ENCODE peak calls at places on chromosomes 6 and 20, in five cellular contexts. One of them, this sample, is unnamed. For H3K4me1, the result is how much of the 10 kb centered on the place peaks cover.

GRCh38 chr20:56988446-56988845 is 278.0 kb downstream of the BMP7 start:
- DNase-seq in hepatocyte: no peak
- DNase-seq in mammary epithelial cell: no peak
- DNase-seq in H9: no peak
- DNase-seq in IMR-90: no peak
- DNase-seq in this sample: no peak

GRCh38 chr20:58575776-58576589 is 60.8 kb upstream of the APCDD1L start:
- DNase-seq in mammary epithelial cell: no peak
- DNase-seq in IMR-90: no peak
- DNase-seq in hepatocyte: no peak
- DNase-seq in H9: no peak
- DNase-seq in this sample: no peak

GRCh38 chr6:82365011-82365751 is 1.6 kb downstream of the TPBG start:
- DNase-seq in H9: peak
- DNase-seq in IMR-90: peak
- DNase-seq in hepatocyte: peak
- DNase-seq in mammary epithelial cell: peak
- DNase-seq in this sample: peak

GRCh38 chr20:60718743-60719142 is 533.3 kb upstream of the CDH4 start:
- DNase-seq in H9: peak
- DNase-seq in IMR-90: no peak
- DNase-seq in mammary epithelial cell: no peak
- DNase-seq in hepatocyte: no peak
- DNase-seq in this sample: no peak

GRCh38 chr6:34839696-34840352 is 47.9 kb downstream of the BLTP3A start:
- DNase-seq in H9: no peak
- DNase-seq in IMR-90: peak
- DNase-seq in mammary epithelial cell: no peak
- DNase-seq in hepatocyte: no peak
- DNase-seq in this sample: no peak

GRCh38 chr6:11078266-11078665 is 15.4 kb upstream of the SMIM13 start:
- DNase-seq in H9: no peak
- DNase-seq in hepatocyte: no peak
- DNase-seq in IMR-90: no peak
- DNase-seq in mammary epithelial cell: no peak
- DNase-seq in this sample: no peak

GRCh38 chr20:10231290-10231689 is 12.7 kb downstream of the SNAP25 start:
- DNase-seq in H9: no peak
- DNase-seq in IMR-90: no peak
- DNase-seq in mammary epithelial cell: no peak
- DNase-seq in hepatocyte: no peak
- DNase-seq in this sample: no peak

GRCh38 chr20:60268502-60268901 is 310.3 kb downstream of the CDH26 start:
- DNase-seq in IMR-90: no peak
- DNase-seq in hepatocyte: no peak
- DNase-seq in H9: no peak
- DNase-seq in mammary epithelial cell: no peak
- DNase-seq in this sample: peak

GRCh38 chr6:49539102-49539501 is 11.4 kb upstream of the C6orf141 start:
- DNase-seq in hepatocyte: no peak
- DNase-seq in IMR-90: no peak
- DNase-seq in H9: no peak
- DNase-seq in mammary epithelial cell: no peak
- DNase-seq in this sample: no peak

GRCh38 chr20:957544-957943 is 41.4 kb upstream of the ANGPT4 start:
- DNase-seq in mammary epithelial cell: no peak
- DNase-seq in hepatocyte: no peak
- DNase-seq in H9: no peak
- DNase-seq in IMR-90: peak
- DNase-seq in this sample: no peak

GRCh38 chr6:141258516-141258915 is 874.2 kb upstream of the GJE1 start:
- DNase-seq in IMR-90: no peak
- DNase-seq in mammary epithelial cell: no peak
- DNase-seq in hepatocyte: no peak
- DNase-seq in H9: no peak
- DNase-seq in this sample: no peak

GRCh38 chr6:141260627-141261015 is 872.1 kb upstream of the GJE1 start:
- DNase-seq in IMR-90: no peak
- DNase-seq in hepatocyte: peak
- DNase-seq in H9: no peak
- DNase-seq in mammary epithelial cell: no peak
- DNase-seq in this sample: no peak

GRCh38 chr6:141259832-141260231 is 872.9 kb upstream of the GJE1 start:
- DNase-seq in H9: no peak
- DNase-seq in mammary epithelial cell: no peak
- DNase-seq in IMR-90: no peak
- DNase-seq in hepatocyte: no peak
- DNase-seq in this sample: no peak

GRCh38 chr6:141261672-141262060 is 871.1 kb upstream of the GJE1 start:
- DNase-seq in IMR-90: no peak
- DNase-seq in H9: no peak
- DNase-seq in mammary epithelial cell: no peak
- DNase-seq in hepatocyte: no peak
- DNase-seq in this sample: no peak

DNA sequence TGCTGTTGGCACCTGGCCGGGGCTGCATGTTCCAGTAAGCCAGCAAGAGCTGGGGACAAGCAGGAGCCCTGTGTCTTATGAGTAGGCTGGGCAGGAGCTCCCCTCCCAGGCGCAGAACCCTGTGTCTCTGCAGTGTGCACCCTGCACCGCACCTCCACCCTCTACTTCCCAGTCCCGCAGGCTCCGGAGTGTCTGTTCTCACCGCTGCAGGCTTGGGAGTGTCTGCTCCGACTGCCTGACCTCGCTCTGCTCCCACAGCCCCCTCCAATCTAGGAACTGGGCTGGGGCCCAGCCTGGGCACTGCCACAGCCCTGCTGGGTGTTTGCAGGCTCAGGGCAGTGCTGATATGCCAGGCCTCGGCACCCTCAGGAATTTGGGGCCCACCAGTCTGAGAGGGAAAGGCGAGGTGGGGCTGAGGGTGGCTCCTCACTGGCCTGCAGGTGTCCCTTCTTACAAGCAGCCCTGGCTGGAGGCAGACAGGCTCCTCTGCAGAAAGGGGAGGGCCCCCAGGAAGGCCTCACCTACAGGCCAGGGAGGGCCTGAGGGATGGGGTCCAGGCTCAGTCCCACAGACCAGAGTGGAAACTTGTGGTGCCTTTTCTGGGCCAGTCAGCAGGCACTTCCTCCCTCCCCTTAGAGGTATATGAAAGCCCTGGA is 871.6 kb upstream of the GJE1 start:
- DNase-seq in H9: no peak
- DNase-seq in IMR-90: no peak
- DNase-seq in hepatocyte: peak
- DNase-seq in mammary epithelial cell: no peak
- DNase-seq in this sample: no peak
- H3K4me1 ChIP-seq in H9: under half
- H3K4me1 ChIP-seq in IMR-90: under half
- H3K4me1 ChIP-seq in hepatocyte: under half
- H3K4me1 ChIP-seq in mammary epithelial cell: under half
- H3K4me1 ChIP-seq in this sample: under half

GRCh38 chr20:33559212-33559611 is 69.3 kb downstream of the CBFA2T2 start:
- DNase-seq in H9: no peak
- DNase-seq in hepatocyte: no peak
- DNase-seq in IMR-90: no peak
- DNase-seq in mammary epithelial cell: no peak
- DNase-seq in this sample: no peak

GRCh38 chr20:33558348-33559144 is 68.7 kb downstream of the CBFA2T2 start:
- DNase-seq in hepatocyte: no peak
- DNase-seq in IMR-90: no peak
- DNase-seq in H9: no peak
- DNase-seq in mammary epithelial cell: no peak
- DNase-seq in this sample: no peak

GRCh38 chr20:33563788-33564187 is 73.9 kb downstream of the CBFA2T2 start:
- DNase-seq in IMR-90: no peak
- DNase-seq in hepatocyte: no peak
- DNase-seq in H9: no peak
- DNase-seq in mammary epithelial cell: no peak
- DNase-seq in this sample: no peak

GRCh38 chr20:33559994-33560393 is 70.1 kb downstream of the CBFA2T2 start:
- DNase-seq in hepatocyte: no peak
- DNase-seq in H9: no peak
- DNase-seq in IMR-90: no peak
- DNase-seq in mammary epithelial cell: no peak
- DNase-seq in this sample: no peak

DNA sequence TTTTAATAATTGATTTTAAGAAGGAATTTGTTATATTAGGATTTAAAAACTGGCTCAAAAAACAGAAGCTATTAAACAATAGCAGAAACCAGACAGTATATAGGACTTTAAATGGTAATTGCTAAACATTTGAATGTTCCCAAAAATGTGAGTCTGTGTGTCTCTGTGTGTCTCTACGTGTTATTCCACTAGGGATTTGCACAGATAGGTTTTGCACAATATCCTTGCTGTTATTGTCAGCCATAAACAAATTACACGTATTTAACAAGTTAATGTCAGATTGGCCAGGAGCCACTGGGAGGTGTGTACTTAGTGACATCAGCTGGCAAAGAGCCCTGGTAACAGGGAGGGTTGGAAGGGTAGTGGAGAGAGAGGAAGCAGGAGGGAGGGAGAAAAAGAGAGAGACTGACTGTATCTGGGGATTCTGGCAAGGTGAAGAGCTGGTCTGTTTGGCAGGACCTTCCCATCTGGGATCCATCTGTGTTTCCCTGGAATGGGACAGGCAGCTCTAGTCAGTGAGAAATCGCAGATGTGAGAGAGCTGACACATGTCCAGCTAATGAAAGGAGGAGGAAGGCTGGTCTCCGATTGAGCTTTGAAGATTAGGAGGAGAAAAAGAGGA is 72.2 kb downstream of the CBFA2T2 start:
- DNase-seq in IMR-90: peak
- DNase-seq in H9: peak
- DNase-seq in hepatocyte: peak
- DNase-seq in mammary epithelial cell: peak
- DNase-seq in this sample: peak
- H3K4me1 ChIP-seq in IMR-90: under half
- H3K4me1 ChIP-seq in H9: under half
- H3K4me1 ChIP-seq in hepatocyte: under half
- H3K4me1 ChIP-seq in mammary epithelial cell: under half
- H3K4me1 ChIP-seq in this sample: under half

GRCh38 chr6:24933868-24934401 is 1.8 kb downstream of the RIPOR2 start:
- DNase-seq in IMR-90: no peak
- DNase-seq in hepatocyte: peak
- DNase-seq in H9: peak
- DNase-seq in mammary epithelial cell: no peak
- DNase-seq in this sample: no peak

GRCh38 chr6:24936641-24937317 is 1.0 kb upstream of the RIPOR2 start:
- DNase-seq in mammary epithelial cell: peak
- DNase-seq in hepatocyte: no peak
- DNase-seq in H9: no peak
- DNase-seq in IMR-90: peak
- DNase-seq in this sample: no peak

GRCh38 chr6:24933266-24933665 is 2.5 kb downstream of the RIPOR2 start:
- DNase-seq in H9: no peak
- DNase-seq in IMR-90: no peak
- DNase-seq in mammary epithelial cell: no peak
- DNase-seq in hepatocyte: no peak
- DNase-seq in this sample: no peak

GRCh38 chr6:24935753-24936152 is at the start of gene RIPOR2:
- DNase-seq in H9: peak
- DNase-seq in IMR-90: no peak
- DNase-seq in hepatocyte: no peak
- DNase-seq in mammary epithelial cell: no peak
- DNase-seq in this sample: no peak

GRCh38 chr6:24935323-24935722 is 437 bp downstream of the RIPOR2 start:
- DNase-seq in IMR-90: peak
- DNase-seq in H9: no peak
- DNase-seq in mammary epithelial cell: no peak
- DNase-seq in hepatocyte: no peak
- DNase-seq in this sample: no peak
- H3K4me1 ChIP-seq in IMR-90: under half
- H3K4me1 ChIP-seq in H9: under half
- H3K4me1 ChIP-seq in mammary epithelial cell: under half
- H3K4me1 ChIP-seq in hepatocyte: under half
- H3K4me1 ChIP-seq in this sample: under half

GRCh38 chr6:169648617-169649016 is 53.2 kb downstream of the WDR27 start:
- DNase-seq in hepatocyte: no peak
- DNase-seq in IMR-90: no peak
- DNase-seq in H9: peak
- DNase-seq in mammary epithelial cell: no peak
- DNase-seq in this sample: no peak
- H3K4me1 ChIP-seq in hepatocyte: under half
- H3K4me1 ChIP-seq in IMR-90: under half
- H3K4me1 ChIP-seq in H9: under half
- H3K4me1 ChIP-seq in mammary epithelial cell: under half
- H3K4me1 ChIP-seq in this sample: under half

DNA sequence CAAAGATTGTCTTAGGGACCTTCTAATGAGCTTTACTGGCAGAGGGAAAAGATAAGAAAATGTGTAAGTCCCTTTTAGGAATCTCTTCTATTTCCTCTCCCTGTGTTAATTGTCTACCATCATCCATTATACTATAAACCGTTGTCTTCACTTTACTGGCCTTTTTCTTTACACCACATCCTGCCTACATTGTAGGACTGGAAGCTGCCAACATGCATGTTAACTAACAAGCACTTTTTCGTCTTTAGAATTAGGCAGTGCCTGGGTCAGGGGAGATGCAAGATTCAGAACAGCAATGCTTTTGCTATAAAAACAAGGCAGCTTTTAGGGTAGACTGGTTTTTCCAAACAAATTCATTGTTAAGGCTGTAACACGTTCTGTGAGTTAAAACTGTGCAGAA is 11.0 kb upstream of the PKIG start:
- DNase-seq in hepatocyte: no peak
- DNase-seq in IMR-90: no peak
- DNase-seq in H9: no peak
- DNase-seq in mammary epithelial cell: no peak
- DNase-seq in this sample: no peak
- H3K4me1 ChIP-seq in hepatocyte: under half
- H3K4me1 ChIP-seq in IMR-90: under half
- H3K4me1 ChIP-seq in H9: under half
- H3K4me1 ChIP-seq in mammary epithelial cell: under half
- H3K4me1 ChIP-seq in this sample: under half

GRCh38 chr6:56375806-56376205 is 128.4 kb upstream of the COL21A1 start:
- DNase-seq in H9: no peak
- DNase-seq in mammary epithelial cell: no peak
- DNase-seq in hepatocyte: no peak
- DNase-seq in IMR-90: no peak
- DNase-seq in this sample: no peak

GRCh38 chr6:56370127-56370540 is 122.8 kb upstream of the COL21A1 start:
- DNase-seq in H9: peak
- DNase-seq in mammary epithelial cell: peak
- DNase-seq in IMR-90: no peak
- DNase-seq in hepatocyte: peak
- DNase-seq in this sample: peak

GRCh38 chr6:56374841-56375369 is 127.5 kb upstream of the COL21A1 start:
- DNase-seq in IMR-90: peak
- DNase-seq in hepatocyte: no peak
- DNase-seq in mammary epithelial cell: peak
- DNase-seq in H9: no peak
- DNase-seq in this sample: no peak

GRCh38 chr6:56370591-56371198 is 123.3 kb upstream of the COL21A1 start:
- DNase-seq in H9: no peak
- DNase-seq in IMR-90: peak
- DNase-seq in mammary epithelial cell: peak
- DNase-seq in hepatocyte: peak
- DNase-seq in this sample: peak

GRCh38 chr6:56372621-56373020 is 125.2 kb upstream of the COL21A1 start:
- DNase-seq in mammary epithelial cell: peak
- DNase-seq in IMR-90: peak
- DNase-seq in H9: no peak
- DNase-seq in hepatocyte: no peak
- DNase-seq in this sample: peak
- H3K4me1 ChIP-seq in mammary epithelial cell: under half
- H3K4me1 ChIP-seq in IMR-90: under half
- H3K4me1 ChIP-seq in H9: under half
- H3K4me1 ChIP-seq in hepatocyte: under half
- H3K4me1 ChIP-seq in this sample: under half